ENCODE peak calls at places on chromosomes 11 and 22, in ten cellular contexts. G, Z, O, I, W, S, E, F, Q and K are unnamed samples.
A peak's percentile ranks its signal among the peaks of the same experiment; 100 is the strongest.

GRCh38 chr11:109864834-109865557 is 228.2 kb upstream of the ZC3H12C start:
- DNase-seq in Q (peak; percentile 18), Z (no peak), G (no peak), W (no peak), I (no peak), O (peak; percentile 24), S (peak; percentile 71), F (no peak), E (peak; percentile 52), K (no peak)

GRCh38 chr22:45101828-45102227 is 61.9 kb upstream of the NUP50 start:
- DNase-seq in I (no peak), G (peak; percentile 67), S (peak; percentile 74), E (peak; percentile 70), Z (peak; percentile 20), O (no peak), F (no peak), Q (peak; percentile 20), W (peak; percentile 91), K (peak; percentile 58)

GRCh38 chr11:126442523-126442922 is 87.0 kb downstream of the ST3GAL4 start:
- DNase-seq in Q (no peak), F (no peak), Z (no peak), I (no peak), S (no peak), E (no peak), W (no peak), G (no peak), O (no peak), K (no peak)

GRCh38 chr22:44286673-44287072 is 26.1 kb downstream of the SHISAL1 start:
- DNase-seq in Q (no peak), G (no peak), I (no peak), Z (no peak), E (no peak), W (no peak), O (no peak), S (no peak), F (no peak), K (no peak)

GRCh38 chr11:118610773-118611432 is 3.5 kb downstream of the PHLDB1 start:
- DNase-seq in E (peak; percentile 86), Z (peak; percentile 76), G (peak; percentile 95), W (peak; percentile 94), S (peak; percentile 80), F (peak; percentile 82), Q (peak; percentile 75), O (no peak), I (no peak), K (no peak)

GRCh38 chr11:33703771-33704170 is 3.1 kb upstream of the C11orf91 start:
- DNase-seq in W (no peak), Z (no peak), S (peak; percentile 64), Q (no peak), G (peak; percentile 54), F (no peak), O (no peak), E (no peak), I (no peak), K (no peak)

GRCh38 chr11:62931501-62932278 is 10.5 kb upstream of the CHRM1 start:
- DNase-seq in I (no peak), Z (no peak), Q (no peak), G (no peak), W (no peak), S (no peak), E (no peak), F (no peak), O (no peak), K (no peak)

GRCh38 chr11:29482510-29482909 is 534.3 kb downstream of the KCNA4 start:
- DNase-seq in W (no peak), G (no peak), E (no peak), I (no peak), F (no peak), Q (no peak), Z (no peak), S (no peak), O (no peak), K (no peak)

GRCh38 chr11:62566247-62566646 is 7.4 kb downstream of the EEF1G start:
- DNase-seq in Q (no peak), I (no peak), S (no peak), Z (no peak), E (no peak), F (no peak), W (no peak), O (no peak), G (no peak), K (no peak)

GRCh38 chr11:61645179-61645868 is 34.9 kb upstream of the DAGLA start:
- DNase-seq in Q (no peak), F (no peak), S (no peak), W (no peak), Z (no peak), G (no peak), O (no peak), I (no peak), E (peak; percentile 57), K (no peak)

GRCh38 chr11:30239025-30239424 is 8.2 kb downstream of the FSHB start:
- DNase-seq in O (no peak), G (no peak), E (no peak), Z (no peak), F (no peak), Q (no peak), I (no peak), S (no peak), W (no peak), K (no peak)

GRCh38 chr11:73366265-73366610 is 10.0 kb upstream of the RELT start:
- DNase-seq in O (no peak), F (peak; percentile 66), S (no peak), Z (no peak), W (no peak), Q (no peak), E (no peak), G (no peak), I (no peak), K (no peak)

GRCh38 chr11:5608778-5609177 is 12.3 kb downstream of the TRIM6 start:
- DNase-seq in G (no peak), Z (no peak), F (no peak), E (no peak), I (no peak), O (no peak), Q (no peak), W (no peak), S (peak; percentile 53), K (no peak)

GRCh38 chr11:5605849-5606248 is 9.4 kb downstream of the TRIM6 start:
- DNase-seq in G (no peak), I (peak; percentile 43), Q (no peak), Z (no peak), F (no peak), E (no peak), W (no peak), S (peak; percentile 87), O (peak; percentile 63), K (no peak)

GRCh38 chr11:5610446-5610845 is 14.0 kb downstream of the TRIM6 start:
- DNase-seq in W (no peak), G (no peak), Z (no peak), E (no peak), O (no peak), S (no peak), F (no peak), Q (no peak), I (no peak), K (no peak)

GRCh38 chr11:5611627-5612026 is 13.2 kb upstream of the TRIM34 start:
- DNase-seq in E (no peak), S (no peak), W (peak; percentile 73), I (no peak), Q (no peak), F (no peak), Z (no peak), O (no peak), G (no peak), K (no peak)
- TF ChIP-seq CTCF in E (no peak), S (no peak), W (peak; percentile 65), I (no peak), Q (peak; percentile 49), F (no peak), Z (no peak), O (no peak), G (no peak), K (no peak)

DNA sequence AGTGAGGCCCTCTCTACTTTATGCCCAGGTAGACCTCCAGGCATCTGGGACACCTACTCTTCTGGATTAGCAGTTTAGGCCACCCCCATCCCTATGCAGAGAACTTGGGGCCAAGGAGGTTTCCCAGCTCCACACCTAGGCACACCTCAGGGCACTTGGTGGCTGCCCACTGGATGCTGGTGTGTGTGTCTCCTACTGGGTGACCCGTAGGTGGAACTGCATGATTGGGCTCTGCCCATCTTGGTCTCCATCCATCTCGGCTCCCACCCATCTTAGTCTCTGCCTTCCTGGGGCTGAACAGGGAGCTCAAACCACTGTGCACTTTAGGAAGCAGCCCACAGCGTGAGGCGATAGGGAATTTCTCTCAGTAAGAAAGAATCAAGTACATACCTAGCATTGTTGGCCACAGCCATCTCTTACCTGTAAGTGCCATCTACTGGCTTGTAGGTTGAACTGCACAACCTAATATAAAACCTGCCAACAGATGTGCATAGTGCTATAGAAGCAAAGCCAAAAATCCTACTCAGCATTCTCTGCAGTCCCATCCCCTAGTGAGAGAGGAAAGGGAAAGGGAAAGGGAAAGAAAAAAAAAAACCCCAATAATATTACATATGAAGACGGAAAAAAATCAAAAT is 61.6 kb upstream of the PTPN5 start:
- DNase-seq in S (peak; percentile 32), Q (peak; percentile 11), G (no peak), I (no peak), E (peak; percentile 61), F (no peak), W (peak; percentile 87), Z (no peak), O (no peak), K (no peak)
- TF ChIP-seq CTCF in S (peak; percentile 49), Q (peak; percentile 63), G (peak; percentile 56), I (no peak), E (peak; percentile 38), F (peak; percentile 41), W (peak; percentile 86), Z (peak; percentile 69), O (peak; percentile 31), K (peak; percentile 3)

GRCh38 chr11:15629690-15630321 is 515.1 kb downstream of the INSC start:
- DNase-seq in Z (peak; percentile 22), I (no peak), G (peak; percentile 78), S (no peak), F (no peak), W (peak; percentile 88), Q (no peak), O (no peak), E (peak; percentile 47), K (no peak)
- TF ChIP-seq CTCF in Z (peak; percentile 52), I (no peak), G (peak; percentile 54), S (peak; percentile 23), F (no peak), W (peak; percentile 70), Q (peak; percentile 52), O (no peak), E (peak; percentile 44), K (peak; percentile 41)

DNA sequence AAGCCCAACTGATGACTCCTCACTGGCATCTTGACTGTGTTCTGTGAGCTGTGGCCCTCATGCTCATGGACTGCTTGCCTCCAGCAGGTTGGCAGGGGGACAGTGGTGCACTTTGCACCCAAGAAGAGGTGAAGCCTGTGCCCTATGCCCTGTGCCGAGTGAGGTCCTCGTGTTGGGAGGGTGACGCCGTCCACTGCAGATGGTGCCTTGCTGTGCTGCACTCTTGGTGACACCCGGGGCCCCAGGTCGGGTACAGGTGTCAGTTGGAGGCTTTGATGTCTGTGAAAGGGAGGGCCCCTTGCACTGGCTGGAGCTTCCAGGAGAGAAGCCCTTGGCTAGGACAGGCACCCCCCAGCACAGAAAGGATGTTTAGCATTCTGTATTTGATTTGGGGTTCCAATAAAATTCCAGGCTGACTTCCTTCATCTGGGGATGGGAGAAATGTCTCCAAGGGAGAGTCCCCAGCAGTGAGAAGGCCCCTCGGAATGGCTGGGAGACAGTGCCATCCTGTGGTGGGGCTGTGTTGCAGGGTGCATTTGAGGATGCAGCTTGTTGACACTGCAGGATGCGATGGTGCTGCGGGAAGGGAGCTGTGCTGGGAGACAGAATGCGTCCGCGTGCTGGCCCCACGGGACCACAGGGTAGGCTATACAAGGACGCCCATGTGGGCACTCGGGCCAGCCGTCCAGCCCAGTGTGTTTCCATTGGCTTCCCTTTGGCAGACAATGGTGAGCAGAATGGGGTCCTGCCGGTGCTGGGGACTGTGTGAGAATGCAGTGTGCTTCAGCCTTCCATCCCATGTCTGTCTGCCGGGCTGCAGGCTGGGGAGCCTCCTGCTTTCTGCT is 2.5 kb upstream of the ZDHHC8 start:
- DNase-seq in E (peak; percentile 13), Z (peak; percentile 41), W (peak; percentile 78), G (peak; percentile 61), F (no peak), I (no peak), O (no peak), Q (no peak), S (peak; percentile 40), K (no peak)
- TF ChIP-seq CTCF in E (peak; percentile 47), Z (peak; percentile 51), W (peak; percentile 74), G (peak; percentile 55), F (no peak), I (peak; percentile 16), O (peak; percentile 52), Q (peak; percentile 56), S (peak; percentile 53), K (peak; percentile 27)